ENCODE peak calls at places on chromosomes 16 and 17, in nine cellular contexts. M, P, B, J, S, F, U, G and W are unnamed samples.

GRCh38 chr16:51150159-51150893 is 744 bp downstream of the SALL1 start:
- DNase-seq in M (no peak), P (no peak), B (no peak), J (no peak), S (no peak), F (no peak), U (no peak), G (no peak), W (no peak)

GRCh38 chr16:84508502-84508901 is 4.0 kb upstream of the MEAK7 start:
- DNase-seq in M (no peak), P (no peak), B (no peak), J (peak), S (no peak), F (no peak), U (peak), G (no peak), W (no peak)

GRCh38 chr16:66419527-66419926 is 7.6 kb upstream of the BEAN1 start:
- DNase-seq in M (no peak), P (no peak), B (no peak), J (no peak), S (no peak), F (no peak), U (no peak), G (no peak), W (no peak)

GRCh38 chr16:79001156-79001997 is 599.2 kb downstream of the MAF start:
- DNase-seq in M (no peak), P (no peak), B (no peak), J (no peak), S (no peak), F (no peak), U (no peak), G (no peak), W (no peak)

GRCh38 chr16:48503779-48504178 is 106.2 kb downstream of the N4BP1 start:
- DNase-seq in M (no peak), P (peak), B (no peak), J (no peak), S (no peak), F (peak), U (no peak), G (no peak), W (no peak)

GRCh38 chr16:68564367-68564985 is 25.4 kb downstream of the ZFP90 start:
- DNase-seq in M (no peak), P (no peak), B (no peak), J (no peak), S (no peak), F (no peak), U (no peak), G (no peak), W (no peak)

GRCh38 chr16:19911204-19911603 is 26.6 kb upstream of the GPRC5B start:
- DNase-seq in M (no peak), P (no peak), B (no peak), J (no peak), S (no peak), F (no peak), U (no peak), G (no peak), W (no peak)

GRCh38 chr16:56769674-56770073 is 39.7 kb downstream of the NUP93 start:
- DNase-seq in M (no peak), P (no peak), B (no peak), J (no peak), S (no peak), F (no peak), U (no peak), G (no peak), W (no peak)

GRCh38 chr16:56938664-56939513 is 6.9 kb downstream of the HERPUD1 start:
- DNase-seq in M (no peak), P (no peak), B (no peak), J (no peak), S (no peak), F (no peak), U (no peak), G (no peak), W (no peak)

GRCh38 chr16:9258423-9259051 is 167.1 kb downstream of the HAPSTR1 start:
- DNase-seq in M (peak), P (peak), B (peak), J (no peak), S (no peak), F (peak), U (no peak), G (peak), W (peak)

GRCh38 chr16:20916927-20917326 is 16.4 kb downstream of the LYRM1 start:
- DNase-seq in M (no peak), P (no peak), B (no peak), J (no peak), S (no peak), F (no peak), U (no peak), G (no peak), W (no peak)

GRCh38 chr17:17073006-17073626 is 30.9 kb downstream of the MPRIP start:
- DNase-seq in M (no peak), P (no peak), B (no peak), J (no peak), S (no peak), F (no peak), U (no peak), G (no peak), W (peak)

GRCh38 chr17:77186141-77186604 is 45.4 kb downstream of the SEC14L1 start:
- DNase-seq in M (no peak), P (no peak), B (no peak), J (no peak), S (no peak), F (peak), U (no peak), G (no peak), W (peak)

GRCh38 chr16:57795431-57795878 is 6.8 kb downstream of the KIFC3 start:
- DNase-seq in M (no peak), P (peak), B (no peak), J (peak), S (no peak), F (peak), U (no peak), G (no peak), W (no peak)

GRCh38 chr17:12114686-12115418 is 94.2 kb downstream of the MAP2K4 start:
- DNase-seq in M (no peak), P (no peak), B (no peak), J (no peak), S (no peak), F (no peak), U (no peak), G (no peak), W (no peak)

GRCh38 chr17:39632153-39632941 is 4.6 kb upstream of the STARD3 start:
- DNase-seq in M (peak), P (no peak), B (peak), J (no peak), S (no peak), F (peak), U (no peak), G (no peak), W (peak)

GRCh38 chr17:14268264-14268663 is 31.6 kb upstream of the CDRT15 start:
- DNase-seq in M (no peak), P (no peak), B (no peak), J (no peak), S (no peak), F (no peak), U (no peak), G (no peak), W (no peak)

GRCh38 chr16:55515110-55515509 is 6.2 kb downstream of the LPCAT2 start:
- DNase-seq in M (no peak), P (no peak), B (no peak), J (no peak), S (no peak), F (no peak), U (no peak), G (no peak), W (no peak)

GRCh38 chr16:68335175-68335574 is 24.4 kb downstream of the PRMT7 start:
- DNase-seq in M (no peak), P (no peak), B (no peak), J (no peak), S (no peak), F (no peak), U (no peak), G (no peak), W (no peak)

GRCh38 chr17:74190807-74191206 is 12.7 kb upstream of the RPL38 start:
- DNase-seq in M (no peak), P (no peak), B (no peak), J (no peak), S (no peak), F (peak), U (no peak), G (no peak), W (no peak)

GRCh38 chr16:79751785-79752184 is 151.2 kb upstream of the MAF start:
- DNase-seq in M (peak), P (no peak), B (peak), J (no peak), S (no peak), F (peak), U (no peak), G (no peak), W (peak)

GRCh38 chr17:78281249-78281865 is 49.9 kb downstream of the TMEM235 start:
- DNase-seq in M (peak), P (no peak), B (no peak), J (no peak), S (no peak), F (no peak), U (no peak), G (no peak), W (no peak)